ENCODE peak calls at places on chromosomes 3 and 15, in ten cellular contexts. C, F, H, L, X, P, N, K, U and E are unnamed samples.

GRCh38 chr3:64151335-64151871 is 73.9 kb downstream of the PRICKLE2 start:
- DNase-seq in C (no peak), F (no peak), H (no peak), L (no peak), X (no peak), P (peak), N (peak), K (no peak), U (no peak), E (no peak)

GRCh38 chr3:113707835-113708234 is 11.4 kb upstream of the USF3 start:
- DNase-seq in C (no peak), F (no peak), H (no peak), L (no peak), X (no peak), P (no peak), N (no peak), K (no peak), U (no peak), E (no peak)

GRCh38 chr15:75775296-75776074 is 62.8 kb upstream of the CSPG4 start:
- DNase-seq in C (no peak), F (no peak), H (no peak), L (no peak), X (no peak), P (peak), N (no peak), K (no peak), U (no peak), E (no peak)

GRCh38 chr15:63088532-63089245 is 33.0 kb upstream of the LACTB start:
- DNase-seq in C (no peak), F (no peak), H (no peak), L (no peak), X (no peak), P (no peak), N (no peak), K (no peak), U (no peak), E (no peak)

GRCh38 chr15:56984681-56985515 is 66.5 kb downstream of the TCF12 start:
- DNase-seq in C (no peak), F (no peak), H (peak), L (peak), X (peak), P (peak), N (peak), K (peak), U (no peak), E (no peak)

GRCh38 chr3:167732313-167733065 is 2.2 kb downstream of the PDCD10 start:
- DNase-seq in C (no peak), F (no peak), H (peak), L (no peak), X (no peak), P (no peak), N (no peak), K (no peak), U (no peak), E (no peak)

GRCh38 chr3:94162700-94163099 is 99.8 kb downstream of the NSUN3 start:
- DNase-seq in C (no peak), F (no peak), H (peak), L (peak), X (peak), P (peak), N (peak), K (no peak), U (no peak), E (no peak)

GRCh38 chr3:46278816-46279672 is 36.8 kb downstream of the CCR3 start:
- DNase-seq in C (no peak), F (no peak), H (no peak), L (no peak), X (no peak), P (no peak), N (no peak), K (no peak), U (no peak), E (no peak)

GRCh38 chr3:22098000-22098399 is 347.0 kb upstream of the ZNF385D start:
- DNase-seq in C (no peak), F (no peak), H (no peak), L (no peak), X (no peak), P (peak), N (peak), K (no peak), U (no peak), E (no peak)

GRCh38 chr3:3799173-3800075 is at the start of gene LRRN1:
- DNase-seq in C (no peak), F (peak), H (no peak), L (peak), X (no peak), P (no peak), N (no peak), K (no peak), U (peak), E (peak)

GRCh38 chr3:18946524-18946923 is 201.8 kb upstream of the KCNH8 start:
- DNase-seq in C (no peak), F (no peak), H (no peak), L (no peak), X (no peak), P (peak), N (no peak), K (no peak), U (no peak), E (no peak)

GRCh38 chr15:100763764-100764750 is 115.6 kb upstream of the ALDH1A3 start:
- DNase-seq in C (no peak), F (no peak), H (peak), L (no peak), X (no peak), P (no peak), N (peak), K (no peak), U (no peak), E (no peak)

GRCh38 chr15:62469874-62470688 is 305.0 kb upstream of the C2CD4B start:
- DNase-seq in C (no peak), F (peak), H (peak), L (peak), X (peak), P (no peak), N (peak), K (peak), U (no peak), E (no peak)

GRCh38 chr15:49984436-49984835 is 134.6 kb downstream of the ATP8B4 start:
- DNase-seq in C (no peak), F (no peak), H (no peak), L (no peak), X (no peak), P (no peak), N (no peak), K (no peak), U (no peak), E (no peak)

GRCh38 chr15:40787991-40788390 is 18.2 kb downstream of the C15orf62 start:
- DNase-seq in C (no peak), F (no peak), H (no peak), L (no peak), X (no peak), P (no peak), N (no peak), K (no peak), U (no peak), E (no peak)

GRCh38 chr15:40787344-40787841 is 17.6 kb downstream of the C15orf62 start:
- DNase-seq in C (no peak), F (no peak), H (peak), L (peak), X (peak), P (peak), N (peak), K (peak), U (peak), E (no peak)

GRCh38 chr15:40782609-40783227 is 12.9 kb downstream of the C15orf62 start:
- DNase-seq in C (no peak), F (no peak), H (no peak), L (no peak), X (no peak), P (peak), N (peak), K (no peak), U (peak), E (peak)

GRCh38 chr15:40785814-40786213 is 16.0 kb downstream of the C15orf62 start:
- DNase-seq in C (no peak), F (no peak), H (no peak), L (no peak), X (no peak), P (no peak), N (peak), K (no peak), U (no peak), E (no peak)

DNA sequence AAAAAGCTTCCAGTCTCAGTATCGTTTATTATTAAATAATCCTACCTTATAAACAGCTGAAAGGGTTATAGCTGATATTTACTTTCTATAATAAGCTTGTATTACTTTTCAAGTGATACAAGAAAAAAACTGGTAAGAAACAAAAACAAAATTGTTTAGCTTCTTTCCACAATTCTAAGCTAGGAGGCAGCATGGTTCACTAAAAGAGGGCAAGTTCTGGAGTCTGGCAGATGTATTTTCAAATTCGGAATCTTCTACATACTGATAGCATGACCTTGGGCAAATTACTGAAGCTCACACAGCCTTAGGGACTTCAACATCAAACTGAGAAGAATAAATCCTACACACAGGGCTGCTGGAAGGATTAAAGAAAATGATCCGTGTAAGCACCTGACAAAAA is 15.4 kb downstream of the C15orf62 start:
- DNase-seq in C (no peak), F (no peak), H (no peak), L (no peak), X (no peak), P (no peak), N (peak), K (no peak), U (no peak), E (no peak)
- TF ChIP-seq CTCF in C (no peak), F (no peak), H (no peak), L (no peak), X (peak), P (no peak), N (peak), K (no peak), U (no peak), E (no peak)

DNA sequence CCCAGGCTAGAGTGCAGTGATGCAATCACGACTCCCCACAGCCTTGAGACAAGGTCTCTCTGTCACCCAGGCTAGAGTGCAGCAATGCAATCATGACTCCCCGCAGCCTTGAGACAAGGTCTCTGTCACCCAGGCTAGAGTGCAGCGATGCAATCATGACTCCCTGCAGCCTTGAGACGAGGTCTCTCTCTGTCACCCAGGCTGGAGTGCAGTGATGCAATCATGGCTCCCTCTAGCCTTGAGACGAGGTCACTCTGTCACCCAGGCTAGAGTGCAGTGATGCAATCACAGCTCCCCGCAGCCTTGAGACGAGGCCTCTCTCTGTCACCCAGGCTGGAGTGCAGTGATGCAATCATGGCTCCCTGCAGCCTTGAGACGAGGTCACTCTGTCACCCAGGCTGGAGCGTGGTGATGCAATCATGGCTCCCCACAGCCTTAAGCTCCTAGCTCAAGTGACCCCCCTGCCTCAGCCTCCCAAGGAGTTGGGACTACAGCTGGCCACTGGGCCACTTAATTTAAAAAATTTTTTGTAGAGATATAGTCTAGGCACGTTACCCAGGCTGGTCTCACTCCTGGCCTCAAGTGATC is 26.1 kb downstream of the TFRC start:
- DNase-seq in C (no peak), F (no peak), H (peak), L (no peak), X (no peak), P (peak), N (peak), K (peak), U (no peak), E (no peak)
- TF ChIP-seq CTCF in C (no peak), F (no peak), H (no peak), L (no peak), X (no peak), P (no peak), N (no peak), K (no peak), U (no peak), E (no peak)

GRCh38 chr3:38019658-38020341 is 9.6 kb downstream of the PLCD1 start:
- DNase-seq in C (no peak), F (no peak), H (no peak), L (no peak), X (no peak), P (no peak), N (no peak), K (no peak), U (peak), E (no peak)
- TF ChIP-seq CTCF in C (no peak), F (no peak), H (no peak), L (no peak), X (no peak), P (no peak), N (no peak), K (no peak), U (no peak), E (no peak)

DNA sequence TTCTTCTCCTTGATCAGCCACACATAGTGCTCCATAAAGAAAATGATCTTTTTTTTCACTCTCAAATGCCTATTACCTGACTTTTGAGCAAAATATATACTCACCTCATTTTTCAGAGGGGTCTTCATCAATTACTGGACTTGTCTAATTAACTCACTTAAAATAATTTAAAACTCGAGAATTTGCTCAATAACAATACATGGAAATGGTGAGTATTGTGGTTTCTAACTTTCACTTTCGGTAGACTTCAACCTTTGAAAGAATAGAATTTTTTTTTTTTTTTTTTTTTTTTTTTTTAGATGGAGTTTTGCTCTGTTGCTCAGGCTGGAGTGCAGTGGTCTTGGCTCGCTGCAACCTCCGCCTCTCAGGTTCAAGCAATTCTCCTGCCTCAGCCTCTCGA is 17.7 kb upstream of the EPHB1 start:
- DNase-seq in C (no peak), F (no peak), H (no peak), L (no peak), X (no peak), P (no peak), N (no peak), K (no peak), U (no peak), E (no peak)
- TF ChIP-seq CTCF in C (no peak), F (no peak), H (no peak), L (no peak), X (no peak), P (no peak), N (no peak), K (no peak), U (no peak), E (no peak)

DNA sequence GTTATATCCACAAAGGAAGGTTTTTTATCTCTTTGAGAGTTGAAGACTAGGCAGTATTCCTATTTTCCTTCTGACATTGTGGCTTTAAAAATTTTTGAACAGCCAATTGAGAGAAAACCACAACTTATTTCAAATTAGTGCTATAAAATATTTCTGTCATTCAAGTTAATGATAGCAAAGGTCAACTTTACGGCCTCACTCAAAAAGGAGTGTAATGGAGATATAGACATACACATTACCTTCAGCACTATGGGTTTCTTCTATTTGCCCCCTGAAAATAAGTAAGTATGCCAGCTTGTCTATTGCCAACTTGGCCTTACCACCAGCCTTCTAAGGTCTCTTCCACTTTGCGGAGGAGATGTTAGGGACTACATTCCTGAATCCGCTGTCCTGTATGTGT is 44.2 kb upstream of the KBTBD8 start:
- DNase-seq in C (no peak), F (no peak), H (no peak), L (no peak), X (no peak), P (no peak), N (no peak), K (no peak), U (no peak), E (no peak)
- TF ChIP-seq CTCF in C (no peak), F (no peak), H (no peak), L (no peak), X (no peak), P (no peak), N (no peak), K (no peak), U (no peak), E (no peak)

GRCh38 chr3:160754855-160755747 is 930 bp upstream of the PPM1L start:
- DNase-seq in C (peak), F (peak), H (peak), L (peak), X (peak), P (peak), N (peak), K (peak), U (peak), E (peak)
- TF ChIP-seq CTCF in C (no peak), F (no peak), H (no peak), L (no peak), X (no peak), P (no peak), N (no peak), K (no peak), U (no peak), E (no peak)

DNA sequence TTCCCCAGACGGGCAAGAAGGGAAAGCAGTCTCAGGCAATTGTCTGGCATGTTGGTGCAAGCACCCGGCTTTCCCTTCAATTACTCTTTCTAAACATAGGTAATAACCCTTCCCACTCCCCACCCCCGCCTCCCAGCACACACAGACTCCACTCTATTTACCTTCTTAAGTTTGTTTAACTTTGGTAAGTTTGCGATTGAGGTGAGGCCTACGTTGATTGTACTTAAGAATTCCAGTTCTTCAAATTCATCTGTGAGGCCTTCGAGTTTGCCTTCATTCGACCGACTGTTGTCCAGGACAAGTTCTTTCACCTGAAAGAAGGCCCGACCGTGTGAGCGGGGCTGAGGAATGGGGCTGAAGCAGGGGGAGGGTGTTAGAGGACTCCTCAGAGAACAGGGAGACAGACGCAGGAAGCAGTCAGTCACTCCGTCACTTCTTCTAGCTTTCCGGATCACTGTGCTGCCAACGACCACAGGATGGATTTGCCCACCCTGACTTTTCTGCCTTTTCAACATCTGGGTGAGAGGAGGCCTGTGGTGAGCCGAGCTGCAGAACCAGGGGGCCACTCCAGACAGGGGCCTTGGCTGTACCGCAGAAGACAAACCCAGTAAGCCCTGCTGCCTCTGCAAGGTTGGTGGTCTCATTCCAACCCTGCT is 33.0 kb downstream of the ANP32A start:
- DNase-seq in C (no peak), F (no peak), H (no peak), L (no peak), X (no peak), P (no peak), N (no peak), K (no peak), U (peak), E (no peak)
- TF ChIP-seq CTCF in C (no peak), F (no peak), H (no peak), L (no peak), X (no peak), P (no peak), N (no peak), K (no peak), U (no peak), E (no peak)

GRCh38 chr3:189262746-189263145 is 91.0 kb downstream of the TPRG1 start:
- DNase-seq in C (no peak), F (no peak), H (no peak), L (no peak), X (no peak), P (no peak), N (no peak), K (no peak), U (no peak), E (no peak)

GRCh38 chr3:189270248-189270832 is 98.6 kb downstream of the TPRG1 start:
- DNase-seq in C (no peak), F (no peak), H (peak), L (peak), X (peak), P (peak), N (peak), K (peak), U (peak), E (peak)

GRCh38 chr3:189272500-189273119 is 100.8 kb downstream of the TPRG1 start:
- DNase-seq in C (no peak), F (no peak), H (no peak), L (no peak), X (no peak), P (peak), N (peak), K (no peak), U (no peak), E (peak)

GRCh38 chr3:189269356-189269755 is 97.6 kb downstream of the TPRG1 start:
- DNase-seq in C (no peak), F (no peak), H (peak), L (no peak), X (no peak), P (no peak), N (no peak), K (no peak), U (no peak), E (no peak)

DNA sequence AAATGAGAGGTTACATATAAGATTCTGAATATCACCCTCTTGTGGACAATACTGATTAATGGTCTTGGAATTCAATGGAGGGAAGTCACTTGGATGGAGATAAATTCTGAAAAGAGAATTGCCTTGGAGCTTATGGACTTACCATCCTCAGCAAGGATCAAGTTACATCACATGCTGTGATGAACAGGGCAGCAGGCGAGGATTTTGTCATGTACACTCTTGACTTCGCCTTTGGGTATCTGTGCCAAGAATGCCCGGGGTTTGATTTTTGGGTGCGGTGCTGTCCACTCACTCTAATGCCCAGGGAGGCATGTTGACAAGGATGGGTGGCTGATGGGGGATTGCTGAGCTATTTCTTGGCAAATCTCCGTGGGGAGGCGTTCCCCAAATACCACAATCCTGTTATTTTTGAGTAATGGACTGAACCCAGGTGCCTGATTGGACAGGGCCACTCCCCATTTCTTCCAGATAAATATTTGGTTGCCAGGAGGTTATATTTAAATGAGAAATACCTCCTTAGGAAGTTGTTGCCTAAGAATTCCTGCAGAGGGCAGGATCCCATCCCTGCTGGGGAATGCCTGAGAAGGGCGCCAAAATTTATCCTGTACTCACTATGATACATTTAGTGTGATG is 96.3 kb downstream of the TPRG1 start:
- DNase-seq in C (no peak), F (no peak), H (peak), L (peak), X (peak), P (no peak), N (peak), K (no peak), U (no peak), E (peak)
- TF ChIP-seq CTCF in C (no peak), F (no peak), H (peak), L (peak), X (peak), P (peak), N (peak), K (peak), U (no peak), E (no peak)